ENCODE peak calls at places on chromosomes 5 and 9, in seven cellular contexts. V is SK-N-SH, N is GM12878, H is HCT116, Z is H1, L is K562, E is HepG2. S is an unnamed sample.

GRCh38 chr9:114619205-114619758 is 8.2 kb downstream of the TMEM268 start:
- DNase-seq in V (no peak), N (no peak), H (no peak), Z (no peak), L (no peak), E (no peak), S (peak)

GRCh38 chr9:77423841-77424240 is 224.3 kb downstream of the GNA14 start:
- DNase-seq in V (no peak), N (no peak), H (no peak), Z (no peak), L (no peak), E (no peak), S (no peak)

GRCh38 chr9:26260238-26260637 is 582.0 kb upstream of the TUSC1 start:
- DNase-seq in V (no peak), N (no peak), H (no peak), Z (no peak), L (no peak), E (no peak), S (no peak)

GRCh38 chr9:129175825-129176633 is 2.0 kb downstream of the IER5L start:
- DNase-seq in V (peak), N (peak), H (peak), Z (peak), L (peak), E (peak), S (peak)

GRCh38 chr5:136035837-136036236 is 7.0 kb downstream of the TGFBI start:
- DNase-seq in V (no peak), N (no peak), H (no peak), Z (no peak), L (no peak), E (no peak), S (no peak)

GRCh38 chr5:149796025-149796424 is 65.9 kb downstream of the PPARGC1B start:
- DNase-seq in V (no peak), N (no peak), H (no peak), Z (no peak), L (peak), E (no peak), S (no peak)

GRCh38 chr5:179113945-179114641 is 53.9 kb downstream of the ZNF354C start:
- DNase-seq in V (no peak), N (no peak), H (no peak), Z (no peak), L (no peak), E (no peak), S (no peak)

GRCh38 chr5:159210306-159210722 is 961 bp upstream of the RNF145 start:
- DNase-seq in V (peak), N (no peak), H (no peak), Z (no peak), L (no peak), E (peak), S (peak)

GRCh38 chr9:124349675-124350484 is 65.4 kb downstream of the PSMB7 start:
- DNase-seq in V (no peak), N (no peak), H (no peak), Z (no peak), L (no peak), E (no peak), S (no peak)

GRCh38 chr5:85670417-85670816 is 947.3 kb upstream of the COX7C start:
- DNase-seq in V (no peak), N (no peak), H (no peak), Z (no peak), L (no peak), E (peak), S (no peak)

GRCh38 chr9:19085295-19085694 is 17.4 kb downstream of the HAUS6 start:
- DNase-seq in V (peak), N (no peak), H (peak), Z (no peak), L (peak), E (peak), S (peak)

GRCh38 chr9:111992523-111992922 is 95.9 kb downstream of the UGCG start:
- DNase-seq in V (no peak), N (peak), H (peak), Z (no peak), L (no peak), E (no peak), S (no peak)

GRCh38 chr5:151733727-151734408 is 24.6 kb downstream of the ATOX1 start:
- DNase-seq in V (no peak), N (no peak), H (no peak), Z (no peak), L (no peak), E (no peak), S (no peak)

GRCh38 chr9:76400534-76401096 is 6.4 kb upstream of the RFK start:
- DNase-seq in V (no peak), N (no peak), H (no peak), Z (no peak), L (no peak), E (peak), S (no peak)

GRCh38 chr9:113530022-113530635 is 66.6 kb downstream of the RGS3 start:
- DNase-seq in V (no peak), N (no peak), H (no peak), Z (no peak), L (no peak), E (no peak), S (no peak)
- TF ChIP-seq JUND in V (no peak), N (no peak), H (no peak), Z (no peak), L (no peak), E (no peak), S (no peak)

GRCh38 chr5:157600252-157600651 is 24.7 kb upstream of the ADAM19 start:
- DNase-seq in V (no peak), N (no peak), H (no peak), Z (no peak), L (no peak), E (no peak), S (no peak)

GRCh38 chr5:157606046-157606445 is 30.5 kb upstream of the ADAM19 start:
- DNase-seq in V (peak), N (no peak), H (no peak), Z (no peak), L (no peak), E (no peak), S (no peak)

GRCh38 chr5:157602505-157602904 is 26.9 kb upstream of the ADAM19 start:
- DNase-seq in V (no peak), N (no peak), H (no peak), Z (no peak), L (no peak), E (no peak), S (no peak)

GRCh38 chr5:157599565-157599964 is 24.0 kb upstream of the ADAM19 start:
- DNase-seq in V (no peak), N (no peak), H (no peak), Z (no peak), L (no peak), E (no peak), S (no peak)

GRCh38 chr5:157603333-157604190 is 28.0 kb upstream of the ADAM19 start:
- DNase-seq in V (no peak), N (no peak), H (peak), Z (no peak), L (no peak), E (peak), S (no peak)
- TF ChIP-seq JUND in V (peak), N (no peak), H (no peak), Z (no peak), L (no peak), E (no peak), S (no peak)

DNA sequence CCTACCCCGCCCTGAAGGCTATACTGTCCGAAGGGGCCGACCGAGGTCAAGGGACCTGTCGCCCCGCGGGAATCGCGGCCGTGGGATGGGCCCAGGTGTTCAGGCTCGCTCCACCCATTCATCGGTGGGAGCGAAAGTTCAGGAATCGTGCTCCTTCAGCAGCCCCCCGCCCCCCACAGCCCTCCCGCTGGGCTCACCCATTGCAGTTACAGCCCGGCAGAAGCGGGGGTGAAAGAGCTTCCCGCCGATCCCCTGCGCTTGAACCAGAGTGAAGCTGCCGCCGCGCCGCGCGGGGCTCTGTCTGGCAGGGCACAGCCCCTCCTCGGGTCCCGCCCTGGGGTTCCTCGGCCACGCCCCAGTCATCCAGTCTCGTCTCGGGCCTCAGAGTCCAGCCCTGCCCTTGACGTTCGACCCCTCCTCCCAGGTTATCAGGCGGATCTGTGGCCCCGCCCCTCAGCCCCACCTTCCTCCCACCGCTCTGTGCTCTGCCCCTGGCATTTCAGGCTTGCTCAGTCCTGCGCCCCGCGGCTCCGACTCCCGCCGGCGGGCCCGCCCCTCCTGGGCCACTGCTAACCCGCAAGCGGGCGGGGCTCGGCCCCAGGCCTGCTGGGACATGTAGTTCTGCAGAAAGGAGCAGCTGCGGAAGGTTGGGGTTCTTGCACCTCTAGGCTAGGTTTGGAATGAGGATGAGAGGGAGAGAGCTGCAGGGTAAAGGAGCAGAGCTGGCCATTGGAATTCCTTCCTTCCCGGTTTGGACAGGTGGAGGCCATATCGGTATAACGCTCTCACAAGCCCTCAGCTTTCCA is at the start of gene MYORG:
- DNase-seq in V (peak), N (peak), H (peak), Z (peak), L (peak), E (peak), S (peak)
- TF ChIP-seq JUND in V (no peak), N (no peak), H (no peak), Z (no peak), L (peak), E (no peak), S (no peak)

GRCh38 chr5:171444582-171444981 is 25.1 kb downstream of the FGF18 start:
- DNase-seq in V (no peak), N (no peak), H (no peak), Z (no peak), L (no peak), E (no peak), S (no peak)
- TF ChIP-seq JUND in V (no peak), N (no peak), H (no peak), Z (no peak), L (no peak), E (no peak), S (no peak)

S was measured in T47D.